ENCODE peak calls at places on chromosomes 4 and X, in seven cellular contexts. R is neural progenitor cell, V is GM12878, C is IMR-90, D is HCT116, W is endothelial cell of umbilical vein, L is hepatocyte. Z is an unnamed sample.

GRCh38 chrX:39721570-39722279 is 376.0 kb downstream of the BCOR start:
- DNase-seq in L (peak; percentile 46), C (peak; percentile 58), R (no peak), V (no peak), W (peak; percentile 57), D (no peak), Z (no peak)

GRCh38 chr4:152101546-152102183 is 340.9 kb upstream of the GATB start:
- DNase-seq in L (no peak), D (no peak), W (no peak), V (no peak), R (no peak), C (no peak), Z (no peak)

GRCh38 chrX:130829526-130830515 is 73.2 kb downstream of the ENOX2 start:
- DNase-seq in C (no peak), V (no peak), R (no peak), D (no peak), W (no peak), L (no peak), Z (peak; percentile 78)

GRCh38 chr4:148067307-148067916 is 335.5 kb downstream of the ARHGAP10 start:
- DNase-seq in W (peak; percentile 46), C (no peak), R (no peak), D (no peak), L (no peak), V (no peak), Z (no peak)

GRCh38 chr4:10131202-10131601 is 14.6 kb upstream of the WDR1 start:
- DNase-seq in D (no peak), C (no peak), R (no peak), W (no peak), L (no peak), V (no peak), Z (no peak)

GRCh38 chrX:47499291-47499690 is 16.3 kb upstream of the ZNF41 start:
- DNase-seq in D (no peak), L (no peak), V (no peak), R (no peak), C (no peak), W (no peak), Z (no peak)

GRCh38 chr4:101418055-101418454 is 70.7 kb upstream of the PPP3CA start:
- DNase-seq in V (peak; percentile 51), R (no peak), L (no peak), C (no peak), W (peak; percentile 10), D (no peak), Z (no peak)

GRCh38 chr4:25760518-25761157 is 102.2 kb downstream of the SEL1L3 start:
- DNase-seq in L (no peak), W (no peak), V (no peak), R (no peak), C (peak; percentile 49), D (no peak), Z (no peak)

GRCh38 chrX:72304877-72305276 is 837 bp downstream of the CITED1 start:
- DNase-seq in V (no peak), D (no peak), W (no peak), L (no peak), C (no peak), R (peak; percentile 59), Z (no peak)

GRCh38 chrX:24125028-24125612 is 24.4 kb upstream of the ZFX start:
- DNase-seq in V (no peak), L (peak; percentile 63), W (no peak), C (no peak), D (no peak), R (no peak), Z (no peak)

GRCh38 chr4:150192986-150193385 is 114.7 kb downstream of the DCLK2 start:
- DNase-seq in V (no peak), R (no peak), L (no peak), W (no peak), C (no peak), D (no peak), Z (no peak)

GRCh38 chr4:153486281-153487151 is 20.4 kb downstream of the TMEM131L start:
- DNase-seq in R (peak; percentile 36), L (peak; percentile 74), D (peak; percentile 74), V (no peak), W (peak; percentile 71), C (peak; percentile 91), Z (peak; percentile 97)

GRCh38 chr4:109912706-109913621 is at the start of gene EGF:
- DNase-seq in C (peak; percentile 50), V (no peak), D (no peak), L (peak; percentile 64), R (peak; percentile 38), W (no peak), Z (peak; percentile 17)

GRCh38 chr4:128863314-128864075 is 54.0 kb downstream of the JADE1 start:
- DNase-seq in R (peak; percentile 88), L (peak; percentile 86), W (peak; percentile 81), V (no peak), D (peak; percentile 42), C (peak; percentile 80), Z (peak; percentile 50)

GRCh38 chrX:15451913-15452312 is 41.2 kb downstream of the PIR start:
- DNase-seq in C (peak; percentile 21), D (no peak), L (no peak), R (no peak), V (no peak), W (no peak), Z (peak; percentile 65)

GRCh38 chr4:129829373-129829772 is 733.4 kb downstream of the C4orf33 start:
- DNase-seq in D (no peak), V (no peak), R (no peak), L (no peak), W (no peak), C (no peak), Z (no peak)

GRCh38 chr4:128979934-128980333 is 113.4 kb downstream of the SCLT1 start:
- DNase-seq in V (no peak), D (no peak), R (no peak), C (peak; percentile 86), L (peak; percentile 6), W (peak; percentile 72), Z (peak; percentile 66)

GRCh38 chr4:155047755-155048154 is 160.7 kb upstream of the NPY2R start:
- DNase-seq in W (peak; percentile 94), C (peak; percentile 6), V (no peak), D (no peak), R (no peak), L (no peak), Z (peak; percentile 42)

GRCh38 chr4:154928640-154929257 is 147.7 kb downstream of the RBM46 start:
- DNase-seq in D (peak; percentile 43), C (peak; percentile 55), V (no peak), R (peak; percentile 53), L (peak; percentile 53), W (peak; percentile 21), Z (peak; percentile 23)

GRCh38 chr4:87073570-87074470 is 139.0 kb downstream of the AFF1 start:
- DNase-seq in C (peak; percentile 62), W (no peak), L (no peak), D (no peak), V (peak; percentile 93), R (peak; percentile 35), Z (peak; percentile 17)

GRCh38 chr4:15504041-15504440 is 34.4 kb downstream of the CC2D2A start:
- DNase-seq in V (no peak), D (no peak), L (no peak), W (no peak), C (peak; percentile 8), R (no peak), Z (no peak)

GRCh38 chr4:7894098-7894676 is 45.5 kb downstream of the AFAP1 start:
- DNase-seq in D (no peak), L (no peak), C (no peak), W (no peak), V (no peak), R (no peak), Z (peak; percentile 87)

GRCh38 chr4:76307670-76308014 is 1.1 kb downstream of the STBD1 start:
- DNase-seq in C (no peak), L (peak; percentile 34), D (no peak), V (no peak), R (no peak), W (no peak), Z (no peak)

GRCh38 chrX:9291666-9292065 is 173.2 kb upstream of the TBL1X start:
- DNase-seq in R (peak; percentile 77), W (no peak), C (no peak), L (peak; percentile 15), D (no peak), V (no peak), Z (no peak)

DNA sequence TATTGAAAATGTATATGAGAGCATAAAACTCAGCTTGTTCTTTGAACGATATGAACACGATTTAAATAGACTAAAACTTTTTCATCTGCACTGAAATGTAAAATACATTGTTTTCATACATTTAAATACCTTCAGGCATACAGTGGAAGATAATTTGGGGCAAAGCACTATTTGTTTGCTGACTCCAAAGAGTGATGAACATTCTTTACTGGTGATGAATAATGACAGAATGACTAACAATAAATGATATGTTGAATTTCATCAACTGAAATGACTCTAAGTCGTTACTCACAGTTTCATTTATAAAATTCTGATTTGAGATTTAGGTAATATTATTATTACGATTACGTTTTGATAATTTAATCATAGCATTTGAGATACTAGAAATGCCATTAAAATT is 1160.1 kb downstream of the NLGN4X start:
- DNase-seq in V (no peak), C (no peak), W (no peak), D (no peak), L (no peak), R (no peak), Z (peak; percentile 19)
- H3K4me2 ChIP-seq in V (no peak overlapping the region), C (no peak overlapping the region), W (no peak overlapping the region), D (no peak overlapping the region), L (no peak overlapping the region), R (no peak overlapping the region), Z (no peak overlapping the region)

GRCh38 chr4:187256897-187257296 is 533.2 kb upstream of the FAT1 start:
- DNase-seq in R (peak; percentile 22), V (no peak), D (no peak), L (no peak), W (no peak), C (no peak), Z (no peak)

GRCh38 chr4:187258651-187259401 is 535.2 kb upstream of the FAT1 start:
- DNase-seq in D (no peak), R (peak; percentile 64), V (no peak), W (no peak), C (no peak), L (no peak), Z (no peak)
- TF ChIP-seq CTCF in D (no peak), R (no peak), V (no peak), W (no peak), C (no peak), L (no peak), Z (no peak)

DNA sequence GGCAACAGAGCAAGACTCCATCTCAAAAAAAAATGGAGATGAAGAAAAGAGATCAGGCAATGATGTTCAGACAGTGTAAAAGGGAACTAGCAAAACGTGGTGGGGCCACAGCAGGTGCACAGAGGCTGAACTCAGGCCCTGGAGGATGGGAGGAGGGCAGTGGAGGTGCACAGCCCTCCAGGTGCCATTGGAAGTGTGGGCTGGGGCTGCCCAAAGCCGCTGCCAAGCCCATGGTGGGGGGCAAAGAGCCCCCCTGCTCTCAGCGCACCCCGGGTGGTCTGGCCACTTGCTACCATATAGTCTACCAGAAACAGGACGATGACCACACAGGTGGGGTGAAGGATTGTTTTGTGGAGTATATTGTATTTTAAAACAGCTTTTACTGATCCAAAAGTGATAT is 7.1 kb downstream of the TMEM271 start:
- DNase-seq in C (no peak), D (no peak), W (no peak), V (no peak), R (no peak), L (no peak), Z (no peak)
- H3K9me3 ChIP-seq in C (peaks cover 5% of the 10 kb centered on the region), D (peaks cover 4% of the 10 kb centered on the region), W (no peaks in the 10 kb centered on the region), V (no peaks in the 10 kb centered on the region), R (no peaks in the 10 kb centered on the region), L (no peaks in the 10 kb centered on the region), Z (peaks cover 4% of the 10 kb centered on the region)

GRCh38 chrX:110021180-110022022 is 18.5 kb downstream of the TMEM164 start:
- DNase-seq in C (peak; percentile 75), R (no peak), V (no peak), L (no peak), W (peak; percentile 64), D (no peak), Z (no peak)

GRCh38 chrX:110022555-110023448 is 19.9 kb downstream of the TMEM164 start:
- DNase-seq in V (no peak), C (no peak), L (no peak), D (no peak), W (no peak), R (no peak), Z (no peak)

GRCh38 chrX:110026099-110026844 is 23.4 kb downstream of the TMEM164 start:
- DNase-seq in L (peak; percentile 59), W (peak; percentile 84), V (no peak), C (no peak), D (no peak), R (peak; percentile 26), Z (peak; percentile 85)
- H3K4me2 ChIP-seq in L (peak overlapping the region; percentile 18), W (peak overlapping the region; percentile 34), V (no peak overlapping the region), C (no peak overlapping the region), D (peak overlapping the region; percentile 51), R (no peak overlapping the region), Z (peak overlapping the region; percentile 41)